ENCODE peak calls at places on chromosomes 2 and 18, in ten cellular contexts. One of them, this sample, is unnamed.

GRCh38 chr2:135164431-135164830 is 112.3 kb downstream of the RAB3GAP1 start:
- DNase-seq in caudate nucleus: no peak
- DNase-seq in sciatic nerve: no peak
- DNase-seq in kidney epithelial cell: peak
- DNase-seq in tibial nerve: no peak
- DNase-seq in SHP77: no peak
- DNase-seq in stimulated activated CD8-positive, alpha-beta memory T cell treated with anti-CD3 and anti-CD28 coated beads, Interleukin-15, amount 100 ng/mL, for 4 hours: no peak
- DNase-seq in activated CD8-positive, alpha-beta memory T cell treated with anti-CD3 and anti-CD28 coated beads for 24 hours: no peak
- DNase-seq in fibroblast of the aortic adventitia: peak
- DNase-seq in neural progenitor cell: no peak
- DNase-seq in this sample: peak

GRCh38 chr18:76452357-76452756 is 42.7 kb downstream of the ZNF516 start:
- DNase-seq in caudate nucleus: no peak
- DNase-seq in sciatic nerve: peak
- DNase-seq in kidney epithelial cell: no peak
- DNase-seq in tibial nerve: no peak
- DNase-seq in SHP77: peak
- DNase-seq in stimulated activated CD8-positive, alpha-beta memory T cell treated with anti-CD3 and anti-CD28 coated beads, Interleukin-15, amount 100 ng/mL, for 4 hours: no peak
- DNase-seq in activated CD8-positive, alpha-beta memory T cell treated with anti-CD3 and anti-CD28 coated beads for 24 hours: no peak
- DNase-seq in fibroblast of the aortic adventitia: no peak
- DNase-seq in neural progenitor cell: no peak
- DNase-seq in this sample: peak

GRCh38 chr2:17981936-17982335 is 103.5 kb downstream of the KCNS3 start:
- DNase-seq in caudate nucleus: no peak
- DNase-seq in sciatic nerve: no peak
- DNase-seq in kidney epithelial cell: no peak
- DNase-seq in tibial nerve: no peak
- DNase-seq in SHP77: no peak
- DNase-seq in stimulated activated CD8-positive, alpha-beta memory T cell treated with anti-CD3 and anti-CD28 coated beads, Interleukin-15, amount 100 ng/mL, for 4 hours: no peak
- DNase-seq in activated CD8-positive, alpha-beta memory T cell treated with anti-CD3 and anti-CD28 coated beads for 24 hours: no peak
- DNase-seq in fibroblast of the aortic adventitia: no peak
- DNase-seq in neural progenitor cell: no peak
- DNase-seq in this sample: no peak

GRCh38 chr2:224904390-224904789 is 137.9 kb downstream of the DOCK10 start:
- DNase-seq in caudate nucleus: no peak
- DNase-seq in sciatic nerve: no peak
- DNase-seq in kidney epithelial cell: no peak
- DNase-seq in tibial nerve: no peak
- DNase-seq in SHP77: no peak
- DNase-seq in stimulated activated CD8-positive, alpha-beta memory T cell treated with anti-CD3 and anti-CD28 coated beads, Interleukin-15, amount 100 ng/mL, for 4 hours: no peak
- DNase-seq in activated CD8-positive, alpha-beta memory T cell treated with anti-CD3 and anti-CD28 coated beads for 24 hours: no peak
- DNase-seq in fibroblast of the aortic adventitia: no peak
- DNase-seq in neural progenitor cell: no peak
- DNase-seq in this sample: no peak

GRCh38 chr2:103738626-103739025 is 976.8 kb downstream of the TMEM182 start:
- DNase-seq in caudate nucleus: no peak
- DNase-seq in sciatic nerve: no peak
- DNase-seq in kidney epithelial cell: no peak
- DNase-seq in tibial nerve: no peak
- DNase-seq in SHP77: no peak
- DNase-seq in stimulated activated CD8-positive, alpha-beta memory T cell treated with anti-CD3 and anti-CD28 coated beads, Interleukin-15, amount 100 ng/mL, for 4 hours: no peak
- DNase-seq in activated CD8-positive, alpha-beta memory T cell treated with anti-CD3 and anti-CD28 coated beads for 24 hours: no peak
- DNase-seq in fibroblast of the aortic adventitia: no peak
- DNase-seq in neural progenitor cell: no peak
- DNase-seq in this sample: no peak

GRCh38 chr2:133780997-133781513 is 212.8 kb upstream of the NCKAP5 start:
- DNase-seq in caudate nucleus: no peak
- DNase-seq in sciatic nerve: no peak
- DNase-seq in kidney epithelial cell: no peak
- DNase-seq in tibial nerve: no peak
- DNase-seq in SHP77: no peak
- DNase-seq in stimulated activated CD8-positive, alpha-beta memory T cell treated with anti-CD3 and anti-CD28 coated beads, Interleukin-15, amount 100 ng/mL, for 4 hours: no peak
- DNase-seq in activated CD8-positive, alpha-beta memory T cell treated with anti-CD3 and anti-CD28 coated beads for 24 hours: no peak
- DNase-seq in fibroblast of the aortic adventitia: no peak
- DNase-seq in neural progenitor cell: no peak
- DNase-seq in this sample: no peak

GRCh38 chr2:186422226-186422625 is 63.8 kb upstream of the ZC3H15 start:
- DNase-seq in caudate nucleus: no peak
- DNase-seq in sciatic nerve: no peak
- DNase-seq in kidney epithelial cell: no peak
- DNase-seq in tibial nerve: no peak
- DNase-seq in SHP77: no peak
- DNase-seq in stimulated activated CD8-positive, alpha-beta memory T cell treated with anti-CD3 and anti-CD28 coated beads, Interleukin-15, amount 100 ng/mL, for 4 hours: no peak
- DNase-seq in activated CD8-positive, alpha-beta memory T cell treated with anti-CD3 and anti-CD28 coated beads for 24 hours: no peak
- DNase-seq in fibroblast of the aortic adventitia: peak
- DNase-seq in neural progenitor cell: no peak
- DNase-seq in this sample: no peak

GRCh38 chr2:64625352-64626145 is 28.2 kb downstream of the SERTAD2 start:
- DNase-seq in caudate nucleus: no peak
- DNase-seq in sciatic nerve: no peak
- DNase-seq in kidney epithelial cell: no peak
- DNase-seq in tibial nerve: no peak
- DNase-seq in SHP77: no peak
- DNase-seq in stimulated activated CD8-positive, alpha-beta memory T cell treated with anti-CD3 and anti-CD28 coated beads, Interleukin-15, amount 100 ng/mL, for 4 hours: no peak
- DNase-seq in activated CD8-positive, alpha-beta memory T cell treated with anti-CD3 and anti-CD28 coated beads for 24 hours: no peak
- DNase-seq in fibroblast of the aortic adventitia: no peak
- DNase-seq in neural progenitor cell: peak
- DNase-seq in this sample: no peak

GRCh38 chr2:188665196-188665595 is 309.0 kb upstream of the COL3A1 start:
- DNase-seq in caudate nucleus: no peak
- DNase-seq in sciatic nerve: no peak
- DNase-seq in kidney epithelial cell: no peak
- DNase-seq in tibial nerve: no peak
- DNase-seq in SHP77: no peak
- DNase-seq in stimulated activated CD8-positive, alpha-beta memory T cell treated with anti-CD3 and anti-CD28 coated beads, Interleukin-15, amount 100 ng/mL, for 4 hours: no peak
- DNase-seq in activated CD8-positive, alpha-beta memory T cell treated with anti-CD3 and anti-CD28 coated beads for 24 hours: no peak
- DNase-seq in fibroblast of the aortic adventitia: peak
- DNase-seq in neural progenitor cell: no peak
- DNase-seq in this sample: no peak

GRCh38 chr2:212708346-212708745 is 169.7 kb upstream of the ERBB4 start:
- DNase-seq in caudate nucleus: no peak
- DNase-seq in sciatic nerve: no peak
- DNase-seq in kidney epithelial cell: no peak
- DNase-seq in tibial nerve: peak
- DNase-seq in SHP77: no peak
- DNase-seq in stimulated activated CD8-positive, alpha-beta memory T cell treated with anti-CD3 and anti-CD28 coated beads, Interleukin-15, amount 100 ng/mL, for 4 hours: no peak
- DNase-seq in activated CD8-positive, alpha-beta memory T cell treated with anti-CD3 and anti-CD28 coated beads for 24 hours: no peak
- DNase-seq in fibroblast of the aortic adventitia: peak
- DNase-seq in neural progenitor cell: no peak
- DNase-seq in this sample: no peak

GRCh38 chr2:37558622-37559021 is 112.8 kb downstream of the CDC42EP3 start:
- DNase-seq in caudate nucleus: no peak
- DNase-seq in sciatic nerve: no peak
- DNase-seq in kidney epithelial cell: no peak
- DNase-seq in tibial nerve: no peak
- DNase-seq in SHP77: no peak
- DNase-seq in stimulated activated CD8-positive, alpha-beta memory T cell treated with anti-CD3 and anti-CD28 coated beads, Interleukin-15, amount 100 ng/mL, for 4 hours: no peak
- DNase-seq in activated CD8-positive, alpha-beta memory T cell treated with anti-CD3 and anti-CD28 coated beads for 24 hours: no peak
- DNase-seq in fibroblast of the aortic adventitia: no peak
- DNase-seq in neural progenitor cell: no peak
- DNase-seq in this sample: no peak

GRCh38 chr2:72913531-72914225 is 3.6 kb upstream of the EMX1 start:
- DNase-seq in caudate nucleus: no peak
- DNase-seq in sciatic nerve: no peak
- DNase-seq in kidney epithelial cell: no peak
- DNase-seq in tibial nerve: no peak
- DNase-seq in SHP77: no peak
- DNase-seq in stimulated activated CD8-positive, alpha-beta memory T cell treated with anti-CD3 and anti-CD28 coated beads, Interleukin-15, amount 100 ng/mL, for 4 hours: no peak
- DNase-seq in activated CD8-positive, alpha-beta memory T cell treated with anti-CD3 and anti-CD28 coated beads for 24 hours: peak
- DNase-seq in fibroblast of the aortic adventitia: no peak
- DNase-seq in neural progenitor cell: peak
- DNase-seq in this sample: peak

GRCh38 chr2:48204750-48205136 is 298.4 kb upstream of the FBXO11 start:
- DNase-seq in caudate nucleus: no peak
- DNase-seq in sciatic nerve: no peak
- DNase-seq in kidney epithelial cell: no peak
- DNase-seq in tibial nerve: no peak
- DNase-seq in SHP77: no peak
- DNase-seq in stimulated activated CD8-positive, alpha-beta memory T cell treated with anti-CD3 and anti-CD28 coated beads, Interleukin-15, amount 100 ng/mL, for 4 hours: no peak
- DNase-seq in activated CD8-positive, alpha-beta memory T cell treated with anti-CD3 and anti-CD28 coated beads for 24 hours: no peak
- DNase-seq in fibroblast of the aortic adventitia: no peak
- DNase-seq in neural progenitor cell: no peak
- DNase-seq in this sample: no peak

GRCh38 chr2:241907171-241907570 is 37.6 kb downstream of the RTP5 start:
- DNase-seq in caudate nucleus: no peak
- DNase-seq in sciatic nerve: no peak
- DNase-seq in kidney epithelial cell: no peak
- DNase-seq in tibial nerve: no peak
- DNase-seq in SHP77: no peak
- DNase-seq in stimulated activated CD8-positive, alpha-beta memory T cell treated with anti-CD3 and anti-CD28 coated beads, Interleukin-15, amount 100 ng/mL, for 4 hours: no peak
- DNase-seq in activated CD8-positive, alpha-beta memory T cell treated with anti-CD3 and anti-CD28 coated beads for 24 hours: no peak
- DNase-seq in fibroblast of the aortic adventitia: no peak
- DNase-seq in neural progenitor cell: no peak
- DNase-seq in this sample: peak

This sample was measured in NCI-H146.